ENCODE peak calls at places on chromosomes 6 and 20, in six cellular contexts. G, Y, X, H, F and B are unnamed samples.

GRCh38 chr6:31541059-31541657 is 645 bp downstream of the DDX39B start:
- DNase-seq in X (peak), Y (no peak), H (no peak), G (no peak), F (peak), B (peak)

GRCh38 chr20:47568019-47568418 is 66.3 kb downstream of the NCOA3 start:
- DNase-seq in G (peak), X (no peak), F (no peak), Y (no peak), H (peak), B (no peak)

GRCh38 chr20:973785-974194 is 28.3 kb downstream of the RSPO4 start:
- DNase-seq in G (no peak), X (no peak), Y (peak), H (peak), F (no peak), B (peak)

GRCh38 chr20:25285856-25286798 is 38.2 kb downstream of the PYGB start:
- DNase-seq in X (peak), Y (peak), F (no peak), H (no peak), G (peak), B (no peak)

GRCh38 chr6:160774399-160774798 is 72.4 kb downstream of the PLG start:
- DNase-seq in F (no peak), G (no peak), X (no peak), Y (no peak), H (no peak), B (no peak)

GRCh38 chr6:158208226-158208807 is 40.2 kb downstream of the GTF2H5 start:
- DNase-seq in F (no peak), X (no peak), Y (no peak), H (no peak), G (no peak), B (no peak)

GRCh38 chr6:158706369-158706982 is 56.6 kb downstream of the SYTL3 start:
- DNase-seq in X (no peak), Y (peak), H (peak), F (peak), G (peak), B (peak)

GRCh38 chr20:45323731-45324130 is 15.6 kb upstream of the MATN4 start:
- DNase-seq in F (no peak), H (no peak), Y (no peak), G (no peak), X (no peak), B (no peak)

GRCh38 chr20:16290358-16290757 is 282.9 kb downstream of the KIF16B start:
- DNase-seq in H (no peak), G (no peak), Y (no peak), F (no peak), X (no peak), B (no peak)

GRCh38 chr20:8148501-8148900 is 16.4 kb downstream of the PLCB1 start:
- DNase-seq in Y (no peak), G (no peak), X (no peak), H (no peak), F (no peak), B (no peak)

GRCh38 chr20:49831022-49831769 is 18.6 kb downstream of the SLC9A8 start:
- DNase-seq in X (no peak), Y (no peak), H (no peak), G (no peak), F (no peak), B (no peak)

GRCh38 chr6:109008951-109009760 is 85.5 kb downstream of the SESN1 start:
- DNase-seq in X (peak), Y (peak), G (peak), H (peak), F (peak), B (peak)

GRCh38 chr6:4675086-4675485 is 101.1 kb upstream of the CDYL start:
- DNase-seq in H (no peak), F (no peak), G (no peak), X (no peak), Y (no peak), B (no peak)

GRCh38 chr20:62831361-62831788 is 14.5 kb downstream of the COL9A3 start:
- DNase-seq in G (peak), F (no peak), Y (no peak), H (no peak), X (peak), B (no peak)

GRCh38 chr6:168364793-168365421 is 45.3 kb upstream of the DACT2 start:
- DNase-seq in Y (no peak), X (no peak), F (no peak), H (no peak), G (no peak), B (no peak)

GRCh38 chr20:47222728-47223127 is 133.8 kb downstream of the ZMYND8 start:
- DNase-seq in H (no peak), F (no peak), Y (no peak), X (no peak), G (no peak), B (no peak)

GRCh38 chr6:125236536-125237327 is 65.0 kb downstream of the HDDC2 start:
- DNase-seq in H (no peak), G (no peak), F (no peak), X (no peak), Y (no peak), B (no peak)

GRCh38 chr20:1465470-1466210 is 1.0 kb downstream of the NSFL1C start:
- DNase-seq in H (no peak), Y (no peak), G (no peak), F (no peak), X (no peak), B (no peak)

GRCh38 chr6:134138226-134138975 is 86.0 kb upstream of the SLC2A12 start:
- DNase-seq in Y (no peak), H (no peak), F (no peak), X (no peak), G (no peak), B (no peak)

GRCh38 chr6:34447915-34448314 is 18.0 kb upstream of the PACSIN1 start:
- DNase-seq in G (no peak), X (no peak), Y (peak), F (peak), H (no peak), B (peak)